ENCODE peak calls at places on chromosomes 4 and X, in six cellular contexts. G is posterior cingulate gyrus, F is GM23248, T is memory B cell, B is lung microvascular endothelial cell, I is LHCN-M2. H is an unnamed sample.

GRCh38 chrX:9875801-9876200 is 89.6 kb downstream of the SHROOM2 start:
- DNase-seq in G (no peak), F (no peak), T (no peak), B (no peak), I (no peak), H (no peak)

GRCh38 chr4:147056951-147057630 is 111.4 kb upstream of the TTC29 start:
- DNase-seq in G (no peak), F (peak), T (no peak), B (peak), I (peak), H (no peak)

GRCh38 chr4:15469402-15470148 is at the start of gene CC2D2A:
- DNase-seq in G (no peak), F (peak), T (no peak), B (peak), I (peak), H (peak)

GRCh38 chrX:83416273-83416672 is 91.8 kb upstream of the POU3F4 start:
- DNase-seq in G (no peak), F (peak), T (no peak), B (peak), I (peak), H (no peak)

GRCh38 chr4:153138736-153139135 is 65.5 kb upstream of the TRIM2 start:
- DNase-seq in G (peak), F (no peak), T (peak), B (no peak), I (no peak), H (no peak)

GRCh38 chr4:29131304-29131703 is 1588.9 kb upstream of the PCDH7 start:
- DNase-seq in G (no peak), F (no peak), T (no peak), B (no peak), I (no peak), H (no peak)

GRCh38 chr4:6076391-6076790 is 58.2 kb upstream of the C4orf50 start:
- DNase-seq in G (no peak), F (no peak), T (no peak), B (no peak), I (no peak), H (no peak)

GRCh38 chrX:36422368-36422767 is 502.8 kb downstream of the CFAP47 start:
- DNase-seq in G (no peak), F (no peak), T (no peak), B (no peak), I (no peak), H (no peak)

GRCh38 chr4:99755223-99755944 is 61.2 kb upstream of the DAPP1 start:
- DNase-seq in G (no peak), F (peak), T (no peak), B (no peak), I (no peak), H (no peak)

GRCh38 chrX:26234177-26234576 is 18.2 kb downstream of the MAGEB5 start:
- DNase-seq in G (no peak), F (no peak), T (no peak), B (no peak), I (no peak), H (no peak)

H was measured in anterior cingulate cortex.